ENCODE peak calls at places on chromosomes 6 and 20, in eight cellular contexts. L is activated naive CD4-positive, alpha-beta T cell; O is SHP77; J is RWPE1; G is B cell; A is thoracic aorta; C is activated T-helper 1 cell treated with Interleukin-2 at 50 U/mL for 16 hours; H is SW480. D is an unnamed sample.

GRCh38 chr6:46651006-46651405 is 1.6 kb downstream of the CYP39A1 start:
- DNase-seq in L (no peak), O (no peak), J (no peak), G (no peak), A (no peak), C (no peak), H (no peak), D (no peak)

GRCh38 chr6:12749531-12750379 is 33.2 kb downstream of the PHACTR1 start:
- DNase-seq in L (no peak), O (no peak), J (no peak), G (peak), A (no peak), C (no peak), H (no peak), D (peak)

GRCh38 chr6:5995705-5996686 is 10.7 kb downstream of the NRN1 start:
- DNase-seq in L (no peak), O (peak), J (peak), G (no peak), A (no peak), C (no peak), H (peak), D (peak)

GRCh38 chr20:504632-505075 is 38.9 kb downstream of the CSNK2A1 start:
- DNase-seq in L (no peak), O (no peak), J (no peak), G (no peak), A (no peak), C (no peak), H (no peak), D (no peak)

GRCh38 chr6:99416226-99416625 is 8.9 kb downstream of the PNISR start:
- DNase-seq in L (no peak), O (no peak), J (no peak), G (no peak), A (no peak), C (no peak), H (no peak), D (no peak)

GRCh38 chr6:149683256-149683860 is 34.5 kb downstream of the LATS1 start:
- DNase-seq in L (no peak), O (no peak), J (no peak), G (no peak), A (no peak), C (no peak), H (no peak), D (no peak)

GRCh38 chr20:26276811-26277210 is 580.2 kb upstream of the ZNF337 start:
- DNase-seq in L (no peak), O (peak), J (no peak), G (no peak), A (no peak), C (no peak), H (no peak), D (no peak)

GRCh38 chr6:149766156-149766768 is 16.7 kb downstream of the PCMT1 start:
- DNase-seq in L (no peak), O (no peak), J (no peak), G (no peak), A (no peak), C (no peak), H (no peak), D (no peak)

GRCh38 chr6:98833101-98834059 is 994 bp upstream of the POU3F2 start:
- DNase-seq in L (no peak), O (peak), J (no peak), G (peak), A (no peak), C (no peak), H (peak), D (no peak)

GRCh38 chr6:36598739-36599318 is 4.7 kb downstream of the SRSF3 start:
- DNase-seq in L (no peak), O (no peak), J (no peak), G (no peak), A (no peak), C (no peak), H (no peak), D (no peak)

GRCh38 chr6:157068691-157069228 is 254.6 kb downstream of the TMEM242 start:
- DNase-seq in L (no peak), O (no peak), J (peak), G (no peak), A (no peak), C (no peak), H (peak), D (no peak)

GRCh38 chr20:41738584-41739193 is 120.5 kb upstream of the CHD6 start:
- DNase-seq in L (no peak), O (peak), J (peak), G (no peak), A (no peak), C (no peak), H (peak), D (peak)

GRCh38 chr6:38212579-38212978 is 393.1 kb downstream of the ZFAND3 start:
- DNase-seq in L (no peak), O (peak), J (no peak), G (no peak), A (no peak), C (no peak), H (no peak), D (peak)

GRCh38 chr20:62133864-62134263 is 9.3 kb downstream of the PSMA7 start:
- DNase-seq in L (no peak), O (peak), J (no peak), G (no peak), A (no peak), C (no peak), H (no peak), D (no peak)

GRCh38 chr6:36364669-36365479 is 22.6 kb downstream of the ETV7 start:
- DNase-seq in L (no peak), O (no peak), J (no peak), G (peak), A (no peak), C (no peak), H (no peak), D (no peak)

GRCh38 chr6:24699521-24700359 is 19.2 kb downstream of the C6orf62 start:
- DNase-seq in L (no peak), O (no peak), J (no peak), G (no peak), A (no peak), C (no peak), H (no peak), D (no peak)

GRCh38 chr6:35209081-35209480 is 4.7 kb upstream of the SCUBE3 start:
- DNase-seq in L (no peak), O (no peak), J (no peak), G (no peak), A (no peak), C (no peak), H (no peak), D (no peak)

GRCh38 chr6:145669627-145670034 is 65.7 kb downstream of the EPM2A start:
- DNase-seq in L (no peak), O (no peak), J (peak), G (no peak), A (no peak), C (no peak), H (no peak), D (no peak)

GRCh38 chr6:158737710-158738615 is 81.2 kb downstream of the EZR start:
- DNase-seq in L (no peak), O (peak), J (peak), G (no peak), A (no peak), C (no peak), H (peak), D (no peak)

GRCh38 chr6:109296305-109296915 is 85.9 kb downstream of the CD164 start:
- DNase-seq in L (no peak), O (peak), J (no peak), G (no peak), A (no peak), C (no peak), H (no peak), D (no peak)

GRCh38 chr20:17161661-17162410 is 65.0 kb upstream of the PCSK2 start:
- DNase-seq in L (no peak), O (no peak), J (no peak), G (no peak), A (no peak), C (no peak), H (no peak), D (no peak)

GRCh38 chr20:57495978-57496377 is 29.0 kb downstream of the CTCFL start:
- DNase-seq in L (no peak), O (no peak), J (no peak), G (no peak), A (no peak), C (no peak), H (no peak), D (no peak)

GRCh38 chr20:2680046-2680445 is 12.5 kb upstream of the EBF4 start:
- DNase-seq in L (no peak), O (no peak), J (no peak), G (no peak), A (no peak), C (no peak), H (no peak), D (no peak)

GRCh38 chr6:88008821-88009220 is 38.8 kb upstream of the SPACA1 start:
- DNase-seq in L (no peak), O (no peak), J (no peak), G (no peak), A (no peak), C (no peak), H (peak), D (no peak)

GRCh38 chr20:40416274-40416673 is 272.8 kb downstream of the MAFB start:
- DNase-seq in L (no peak), O (no peak), J (peak), G (no peak), A (no peak), C (no peak), H (no peak), D (no peak)

GRCh38 chr6:2866183-2866846 is 24.7 kb upstream of the SERPINB1 start:
- DNase-seq in L (no peak), O (no peak), J (no peak), G (no peak), A (no peak), C (no peak), H (no peak), D (no peak)

GRCh38 chr20:1336699-1337387 is 7.9 kb upstream of the SDCBP2 start:
- DNase-seq in L (no peak), O (no peak), J (no peak), G (no peak), A (no peak), C (no peak), H (no peak), D (no peak)

GRCh38 chr6:55802259-55802658 is 73.1 kb downstream of the BMP5 start:
- DNase-seq in L (no peak), O (no peak), J (no peak), G (no peak), A (no peak), C (no peak), H (no peak), D (no peak)

GRCh38 chr20:25282034-25282781 is 34.3 kb downstream of the PYGB start:
- DNase-seq in L (no peak), O (peak), J (no peak), G (no peak), A (no peak), C (no peak), H (no peak), D (no peak)

GRCh38 chr20:34713194-34713943 is 9.2 kb downstream of the TP53INP2 start:
- DNase-seq in L (no peak), O (no peak), J (peak), G (no peak), A (no peak), C (no peak), H (peak), D (no peak)

D was measured in progenitor cell of endocrine pancreas.